ENCODE peak calls at places on chromosomes 2 and 18, in eight cellular contexts. Z, F, A, D, P, B, O and W are unnamed samples.

GRCh38 chr2:108607706-108608301 is 73.5 kb downstream of the LIMS1 start:
- DNase-seq in Z (no peak), F (no peak), A (peak; percentile 41), D (peak; percentile 59), P (peak; percentile 63), B (no peak), O (no peak), W (no peak)

GRCh38 chr18:56162871-56163270 is 475.5 kb downstream of the TXNL1 start:
- DNase-seq in Z (no peak), F (no peak), A (peak; percentile 47), D (no peak), P (peak; percentile 17), B (no peak), O (no peak), W (no peak)

GRCh38 chr2:66771359-66771978 is 336.5 kb downstream of the MEIS1 start:
- DNase-seq in Z (no peak), F (no peak), A (peak; percentile 34), D (peak; percentile 23), P (no peak), B (no peak), O (no peak), W (no peak)

GRCh38 chr18:34936772-34937171 is 104.4 kb upstream of the MAPRE2 start:
- DNase-seq in Z (no peak), F (no peak), A (no peak), D (no peak), P (no peak), B (no peak), O (no peak), W (no peak)

GRCh38 chr2:107717666-107718065 is 109.0 kb upstream of the RGPD4 start:
- DNase-seq in Z (no peak), F (no peak), A (no peak), D (no peak), P (peak; percentile 26), B (peak; percentile 6), O (no peak), W (no peak)

GRCh38 chr18:43589611-43590151 is 312.4 kb upstream of the SYT4 start:
- DNase-seq in Z (no peak), F (no peak), A (no peak), D (no peak), P (no peak), B (no peak), O (no peak), W (no peak)

GRCh38 chr2:26846881-26847662 is 860 bp upstream of the DPYSL5 start:
- DNase-seq in Z (no peak), F (no peak), A (no peak), D (no peak), P (no peak), B (peak; percentile 41), O (no peak), W (no peak)

GRCh38 chr18:55243852-55244251 is 284.6 kb upstream of the CCDC68 start:
- DNase-seq in Z (peak; percentile 54), F (no peak), A (peak; percentile 81), D (peak; percentile 76), P (no peak), B (no peak), O (no peak), W (no peak)

GRCh38 chr2:127526940-127527804 is 883 bp upstream of the IWS1 start:
- DNase-seq in Z (no peak), F (no peak), A (no peak), D (no peak), P (no peak), B (peak; percentile 39), O (no peak), W (peak; percentile 32)

GRCh38 chr2:171084128-171084527 is 76.6 kb downstream of the TLK1 start:
- DNase-seq in Z (no peak), F (no peak), A (no peak), D (no peak), P (no peak), B (no peak), O (no peak), W (no peak)

GRCh38 chr2:171087547-171087946 is 73.1 kb downstream of the TLK1 start:
- DNase-seq in Z (no peak), F (no peak), A (no peak), D (no peak), P (no peak), B (no peak), O (no peak), W (no peak)

GRCh38 chr2:171089489-171089888 is 71.2 kb downstream of the TLK1 start:
- DNase-seq in Z (no peak), F (no peak), A (no peak), D (no peak), P (no peak), B (no peak), O (no peak), W (no peak)

GRCh38 chr2:171086352-171087290 is 74.1 kb downstream of the TLK1 start:
- DNase-seq in Z (peak; percentile 30), F (no peak), A (peak; percentile 50), D (peak; percentile 68), P (peak; percentile 29), B (peak; percentile 33), O (no peak), W (peak; percentile 22)

DNA sequence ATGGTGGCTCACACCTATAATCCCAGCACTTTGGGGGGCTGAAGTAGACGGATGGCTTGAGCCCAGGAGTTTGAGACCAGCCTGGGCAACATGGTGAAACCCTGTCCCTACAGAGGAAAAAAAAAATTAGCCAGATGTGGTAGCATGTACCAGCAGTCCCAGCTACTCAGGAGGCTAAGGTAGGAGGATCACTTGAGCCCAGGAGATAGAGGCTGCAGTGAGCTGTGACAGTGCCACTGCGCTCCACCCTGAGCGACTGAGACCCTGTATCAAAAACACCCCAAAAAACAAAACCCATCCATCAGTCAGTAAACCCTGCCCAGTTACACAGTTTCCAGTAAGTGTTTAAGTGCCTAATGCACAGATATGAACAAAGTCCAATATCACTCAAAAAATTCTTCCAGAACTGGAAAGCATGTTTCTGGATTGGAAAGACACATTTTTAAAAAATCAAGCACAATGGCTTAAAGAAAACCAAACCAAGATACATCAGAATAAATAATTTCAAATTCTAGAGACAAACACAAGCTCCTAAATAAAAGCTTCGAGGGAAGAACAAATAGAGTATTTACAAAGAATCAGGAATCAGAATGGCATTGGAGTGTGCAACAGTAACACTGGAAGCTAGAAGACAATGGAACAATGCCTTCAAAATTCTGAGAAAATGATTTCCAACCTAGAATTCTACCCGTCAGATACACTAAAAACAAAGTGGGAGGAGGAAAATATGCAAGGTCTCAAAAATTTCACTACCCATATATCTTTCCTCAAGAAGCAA is 72.4 kb downstream of the TLK1 start:
- DNase-seq in Z (no peak), F (no peak), A (no peak), D (no peak), P (no peak), B (no peak), O (no peak), W (no peak)
- H3K4me1 ChIP-seq in Z (no peaks in the 10 kb centered on the region), F (peaks cover 12% of the 10 kb centered on the region), A (no peaks in the 10 kb centered on the region), D (no peaks in the 10 kb centered on the region), P (peaks cover 10% of the 10 kb centered on the region), B (no peaks in the 10 kb centered on the region), O (no peaks in the 10 kb centered on the region), W (no peaks in the 10 kb centered on the region)

DNA sequence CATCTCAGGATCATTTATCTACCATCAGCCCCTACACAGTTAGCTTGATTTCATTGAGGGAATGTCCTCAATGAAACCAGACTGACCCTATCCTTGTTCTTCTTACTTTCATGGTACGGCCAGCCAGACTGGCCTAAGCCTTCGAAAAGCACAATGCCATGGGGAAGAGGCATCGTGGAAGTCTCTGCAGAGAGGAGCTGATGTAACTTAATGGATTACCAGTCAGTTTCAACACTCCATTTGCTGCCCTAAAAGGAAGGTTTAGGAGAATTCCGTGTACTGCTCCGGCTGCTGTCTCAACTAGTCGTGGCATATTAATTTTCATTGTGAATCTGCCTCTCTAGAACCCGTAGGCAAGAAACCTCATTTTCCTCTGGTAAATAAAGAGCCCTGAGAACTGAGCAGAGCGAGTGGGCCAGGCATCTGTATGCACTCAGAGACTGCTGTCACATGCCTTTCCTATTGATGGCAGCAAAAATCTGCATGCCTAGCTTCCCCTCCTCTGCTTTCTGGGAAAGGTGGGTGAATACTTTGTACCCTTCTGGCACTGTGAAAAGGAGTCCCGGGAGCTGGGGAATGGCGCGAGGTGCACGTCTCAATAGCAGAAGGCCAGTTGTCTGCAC is 184.9 kb downstream of the KLHL29 start:
- DNase-seq in Z (no peak), F (no peak), A (no peak), D (no peak), P (peak; percentile 24), B (no peak), O (no peak), W (no peak)
- H3K4me1 ChIP-seq in Z (peaks cover 23% of the 10 kb centered on the region), F (peaks cover 20% of the 10 kb centered on the region), A (peaks cover 2% of the 10 kb centered on the region), D (peaks cover 4% of the 10 kb centered on the region), P (peaks cover 14% of the 10 kb centered on the region), B (peaks cover 13% of the 10 kb centered on the region), O (peaks cover 11% of the 10 kb centered on the region), W (no peaks in the 10 kb centered on the region)

GRCh38 chr2:85704800-85705679 is 10.9 kb downstream of the GNLY start:
- DNase-seq in Z (no peak), F (no peak), A (peak; percentile 56), D (no peak), P (no peak), B (no peak), O (no peak), W (no peak)

GRCh38 chr2:85702172-85702571 is 8.0 kb downstream of the GNLY start:
- DNase-seq in Z (no peak), F (no peak), A (peak; percentile 76), D (peak; percentile 85), P (no peak), B (no peak), O (no peak), W (no peak)

GRCh38 chr2:85703329-85703728 is 9.2 kb downstream of the GNLY start:
- DNase-seq in Z (no peak), F (no peak), A (no peak), D (no peak), P (no peak), B (no peak), O (no peak), W (no peak)

GRCh38 chr2:85705680-85706039 is 11.5 kb downstream of the GNLY start:
- DNase-seq in Z (peak; percentile 86), F (peak; percentile 90), A (peak; percentile 98), D (peak; percentile 99), P (no peak), B (no peak), O (peak; percentile 73), W (no peak)

GRCh38 chr2:85704038-85704437 is 9.9 kb downstream of the GNLY start:
- DNase-seq in Z (no peak), F (no peak), A (no peak), D (no peak), P (no peak), B (no peak), O (no peak), W (no peak)
- H3K4me1 ChIP-seq in Z (peaks cover 24% of the 10 kb centered on the region), F (peaks cover 47% of the 10 kb centered on the region), A (peaks cover 15% of the 10 kb centered on the region), D (peaks cover 18% of the 10 kb centered on the region), P (no peaks in the 10 kb centered on the region), B (no peaks in the 10 kb centered on the region), O (peaks cover 4% of the 10 kb centered on the region), W (peaks cover 3% of the 10 kb centered on the region)

DNA sequence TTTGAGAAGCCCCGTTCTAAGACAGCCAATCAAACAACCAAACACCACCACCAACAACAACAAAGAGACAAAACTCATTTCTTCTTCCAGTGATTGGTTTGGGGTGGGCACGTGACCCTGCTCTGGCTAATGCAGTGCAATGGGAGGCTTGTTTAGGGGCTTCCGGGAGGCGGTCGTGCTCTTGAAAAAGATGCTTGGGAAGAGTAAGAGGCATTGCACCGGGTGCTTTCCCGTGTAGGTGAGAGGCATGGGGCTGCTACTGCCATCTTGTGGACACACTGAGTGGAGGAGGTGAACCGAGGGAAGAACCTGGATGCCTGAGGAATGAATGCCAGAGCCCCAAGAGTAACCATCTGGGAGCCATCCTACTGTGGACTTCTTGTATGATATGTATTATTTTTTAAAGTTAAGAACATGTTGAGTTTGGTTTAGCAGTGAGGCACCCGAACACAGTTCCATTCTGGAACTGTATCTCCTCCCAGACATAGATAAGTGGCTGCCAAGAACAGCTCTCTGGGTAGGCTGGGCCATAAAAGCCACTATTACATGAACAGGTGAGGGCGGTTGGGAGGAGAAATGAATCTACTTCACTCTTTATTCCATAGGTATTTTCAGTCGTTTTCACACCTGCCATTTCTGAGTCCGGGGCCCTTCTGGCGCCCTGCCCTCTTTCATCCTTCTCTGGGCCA is 19.1 kb upstream of the ARHGAP25 start:
- DNase-seq in Z (peak; percentile 34), F (no peak), A (peak; percentile 33), D (peak; percentile 38), P (peak; percentile 68), B (peak; percentile 61), O (peak; percentile 38), W (peak; percentile 74)
- H3K4me1 ChIP-seq in Z (no peaks in the 10 kb centered on the region), F (no peaks in the 10 kb centered on the region), A (no peaks in the 10 kb centered on the region), D (peaks cover under 1% of the 10 kb centered on the region), P (no peaks in the 10 kb centered on the region), B (no peaks in the 10 kb centered on the region), O (no peaks in the 10 kb centered on the region), W (no peaks in the 10 kb centered on the region)